ENCODE peak calls at places on chromosomes 16 and 17, in five cellular contexts. One of them, this sample, is unnamed.

GRCh38 chr17:47692895-47693666 is 880 bp upstream of the TBKBP1 start:
- DNase-seq in non-pigmented ciliary epithelial cell: no peak
- DNase-seq in stimulated activated CD8-positive, alpha-beta memory T cell treated with anti-CD3 and anti-CD28 coated beads, Interleukin-7, amount 100 ng/mL, for 1 hour: no peak
- DNase-seq in IMR-90: no peak
- DNase-seq in heart left ventricle: no peak
- DNase-seq in this sample: no peak

GRCh38 chr16:27452569-27453475 is 50.8 kb downstream of the IL21R start:
- DNase-seq in stimulated activated CD8-positive, alpha-beta memory T cell treated with anti-CD3 and anti-CD28 coated beads, Interleukin-7, amount 100 ng/mL, for 1 hour: no peak
- DNase-seq in IMR-90: no peak
- DNase-seq in non-pigmented ciliary epithelial cell: no peak
- DNase-seq in heart left ventricle: no peak
- DNase-seq in this sample: no peak

GRCh38 chr17:77821114-77821513 is 137.4 kb upstream of the TNRC6C start:
- DNase-seq in non-pigmented ciliary epithelial cell: no peak
- DNase-seq in IMR-90: no peak
- DNase-seq in heart left ventricle: no peak
- DNase-seq in stimulated activated CD8-positive, alpha-beta memory T cell treated with anti-CD3 and anti-CD28 coated beads, Interleukin-7, amount 100 ng/mL, for 1 hour: no peak
- DNase-seq in this sample: no peak

GRCh38 chr16:72979974-72980373 is 68.0 kb downstream of the ZFHX3 start:
- DNase-seq in IMR-90: no peak
- DNase-seq in heart left ventricle: no peak
- DNase-seq in stimulated activated CD8-positive, alpha-beta memory T cell treated with anti-CD3 and anti-CD28 coated beads, Interleukin-7, amount 100 ng/mL, for 1 hour: no peak
- DNase-seq in non-pigmented ciliary epithelial cell: no peak
- DNase-seq in this sample: no peak

GRCh38 chr17:59375858-59376257 is 44.4 kb downstream of the YPEL2 start:
- DNase-seq in IMR-90: no peak
- DNase-seq in non-pigmented ciliary epithelial cell: no peak
- DNase-seq in heart left ventricle: no peak
- DNase-seq in stimulated activated CD8-positive, alpha-beta memory T cell treated with anti-CD3 and anti-CD28 coated beads, Interleukin-7, amount 100 ng/mL, for 1 hour: no peak
- DNase-seq in this sample: no peak

GRCh38 chr17:57484081-57484666 is 227.9 kb downstream of the MSI2 start:
- DNase-seq in heart left ventricle: no peak
- DNase-seq in IMR-90: peak; percentile 43
- DNase-seq in non-pigmented ciliary epithelial cell: no peak
- DNase-seq in stimulated activated CD8-positive, alpha-beta memory T cell treated with anti-CD3 and anti-CD28 coated beads, Interleukin-7, amount 100 ng/mL, for 1 hour: no peak
- DNase-seq in this sample: no peak

GRCh38 chr17:4974064-4974670 is 6.5 kb upstream of the SPAG7 start:
- DNase-seq in IMR-90: no peak
- DNase-seq in stimulated activated CD8-positive, alpha-beta memory T cell treated with anti-CD3 and anti-CD28 coated beads, Interleukin-7, amount 100 ng/mL, for 1 hour: no peak
- DNase-seq in heart left ventricle: peak; percentile 68
- DNase-seq in non-pigmented ciliary epithelial cell: no peak
- DNase-seq in this sample: no peak

GRCh38 chr17:11948791-11949190 is 48.5 kb downstream of the ZNF18 start:
- DNase-seq in stimulated activated CD8-positive, alpha-beta memory T cell treated with anti-CD3 and anti-CD28 coated beads, Interleukin-7, amount 100 ng/mL, for 1 hour: no peak
- DNase-seq in heart left ventricle: no peak
- DNase-seq in non-pigmented ciliary epithelial cell: peak; percentile 15
- DNase-seq in IMR-90: peak; percentile 86
- DNase-seq in this sample: no peak

GRCh38 chr16:75044800-75045361 is 46.1 kb downstream of the ZNRF1 start:
- DNase-seq in non-pigmented ciliary epithelial cell: no peak
- DNase-seq in heart left ventricle: peak; percentile 66
- DNase-seq in IMR-90: no peak
- DNase-seq in stimulated activated CD8-positive, alpha-beta memory T cell treated with anti-CD3 and anti-CD28 coated beads, Interleukin-7, amount 100 ng/mL, for 1 hour: no peak
- DNase-seq in this sample: no peak

GRCh38 chr16:29315046-29315445 is 91.5 kb downstream of the NPIPB11 start:
- DNase-seq in IMR-90: peak; percentile 31
- DNase-seq in heart left ventricle: no peak
- DNase-seq in stimulated activated CD8-positive, alpha-beta memory T cell treated with anti-CD3 and anti-CD28 coated beads, Interleukin-7, amount 100 ng/mL, for 1 hour: no peak
- DNase-seq in non-pigmented ciliary epithelial cell: no peak
- DNase-seq in this sample: no peak

GRCh38 chr17:41521574-41522261 is 3.0 kb upstream of the KRT15 start:
- DNase-seq in IMR-90: peak; percentile 91
- DNase-seq in non-pigmented ciliary epithelial cell: peak; percentile 82
- DNase-seq in stimulated activated CD8-positive, alpha-beta memory T cell treated with anti-CD3 and anti-CD28 coated beads, Interleukin-7, amount 100 ng/mL, for 1 hour: no peak
- DNase-seq in heart left ventricle: no peak
- DNase-seq in this sample: no peak

GRCh38 chr16:72937360-72937759 is 110.6 kb downstream of the ZFHX3 start:
- DNase-seq in IMR-90: no peak
- DNase-seq in heart left ventricle: no peak
- DNase-seq in non-pigmented ciliary epithelial cell: no peak
- DNase-seq in stimulated activated CD8-positive, alpha-beta memory T cell treated with anti-CD3 and anti-CD28 coated beads, Interleukin-7, amount 100 ng/mL, for 1 hour: no peak
- DNase-seq in this sample: no peak

GRCh38 chr17:72501404-72502110 is 380.7 kb downstream of the SOX9 start:
- DNase-seq in non-pigmented ciliary epithelial cell: no peak
- DNase-seq in stimulated activated CD8-positive, alpha-beta memory T cell treated with anti-CD3 and anti-CD28 coated beads, Interleukin-7, amount 100 ng/mL, for 1 hour: no peak
- DNase-seq in IMR-90: no peak
- DNase-seq in heart left ventricle: no peak
- DNase-seq in this sample: no peak

GRCh38 chr16:79451196-79451816 is 149.2 kb downstream of the MAF start:
- DNase-seq in IMR-90: no peak
- DNase-seq in non-pigmented ciliary epithelial cell: no peak
- DNase-seq in heart left ventricle: no peak
- DNase-seq in stimulated activated CD8-positive, alpha-beta memory T cell treated with anti-CD3 and anti-CD28 coated beads, Interleukin-7, amount 100 ng/mL, for 1 hour: no peak
- DNase-seq in this sample: no peak

GRCh38 chr17:77738666-77739531 is 219.6 kb upstream of the TNRC6C start:
- DNase-seq in heart left ventricle: peak; percentile 71
- DNase-seq in non-pigmented ciliary epithelial cell: no peak
- DNase-seq in stimulated activated CD8-positive, alpha-beta memory T cell treated with anti-CD3 and anti-CD28 coated beads, Interleukin-7, amount 100 ng/mL, for 1 hour: no peak
- DNase-seq in IMR-90: no peak
- DNase-seq in this sample: no peak

GRCh38 chr17:48294989-48295892 is 134.8 kb downstream of the SKAP1 start:
- DNase-seq in IMR-90: no peak
- DNase-seq in heart left ventricle: no peak
- DNase-seq in non-pigmented ciliary epithelial cell: peak; percentile 6
- DNase-seq in stimulated activated CD8-positive, alpha-beta memory T cell treated with anti-CD3 and anti-CD28 coated beads, Interleukin-7, amount 100 ng/mL, for 1 hour: no peak
- DNase-seq in this sample: no peak

GRCh38 chr17:42178817-42179216 is 2.1 kb downstream of the KCNH4 start:
- DNase-seq in stimulated activated CD8-positive, alpha-beta memory T cell treated with anti-CD3 and anti-CD28 coated beads, Interleukin-7, amount 100 ng/mL, for 1 hour: no peak
- DNase-seq in non-pigmented ciliary epithelial cell: no peak
- DNase-seq in heart left ventricle: no peak
- DNase-seq in IMR-90: no peak
- DNase-seq in this sample: no peak

GRCh38 chr17:8695916-8696415 is 48.7 kb downstream of the CCDC42 start:
- DNase-seq in heart left ventricle: no peak
- DNase-seq in IMR-90: no peak
- DNase-seq in non-pigmented ciliary epithelial cell: no peak
- DNase-seq in stimulated activated CD8-positive, alpha-beta memory T cell treated with anti-CD3 and anti-CD28 coated beads, Interleukin-7, amount 100 ng/mL, for 1 hour: no peak
- DNase-seq in this sample: no peak

GRCh38 chr16:15398618-15399316 is 3.2 kb downstream of the MPV17L start:
- DNase-seq in stimulated activated CD8-positive, alpha-beta memory T cell treated with anti-CD3 and anti-CD28 coated beads, Interleukin-7, amount 100 ng/mL, for 1 hour: no peak
- DNase-seq in IMR-90: no peak
- DNase-seq in heart left ventricle: no peak
- DNase-seq in non-pigmented ciliary epithelial cell: no peak
- DNase-seq in this sample: no peak

GRCh38 chr16:35533683-35534082 is 2074.3 kb downstream of the TP53TG3F start:
- DNase-seq in heart left ventricle: no peak
- DNase-seq in stimulated activated CD8-positive, alpha-beta memory T cell treated with anti-CD3 and anti-CD28 coated beads, Interleukin-7, amount 100 ng/mL, for 1 hour: no peak
- DNase-seq in IMR-90: no peak
- DNase-seq in non-pigmented ciliary epithelial cell: no peak
- DNase-seq in this sample: no peak

GRCh38 chr17:19376799-19377198 is 1.5 kb upstream of the MAPK7 start:
- DNase-seq in non-pigmented ciliary epithelial cell: no peak
- DNase-seq in IMR-90: no peak
- DNase-seq in heart left ventricle: no peak
- DNase-seq in stimulated activated CD8-positive, alpha-beta memory T cell treated with anti-CD3 and anti-CD28 coated beads, Interleukin-7, amount 100 ng/mL, for 1 hour: no peak
- DNase-seq in this sample: no peak

GRCh38 chr16:51359141-51359960 is 208.3 kb upstream of the SALL1 start:
- DNase-seq in IMR-90: peak; percentile 5
- DNase-seq in stimulated activated CD8-positive, alpha-beta memory T cell treated with anti-CD3 and anti-CD28 coated beads, Interleukin-7, amount 100 ng/mL, for 1 hour: no peak
- DNase-seq in non-pigmented ciliary epithelial cell: no peak
- DNase-seq in heart left ventricle: no peak
- DNase-seq in this sample: no peak

GRCh38 chr17:63151981-63152523 is 186.0 kb downstream of the TANC2 start:
- DNase-seq in stimulated activated CD8-positive, alpha-beta memory T cell treated with anti-CD3 and anti-CD28 coated beads, Interleukin-7, amount 100 ng/mL, for 1 hour: no peak
- DNase-seq in heart left ventricle: no peak
- DNase-seq in non-pigmented ciliary epithelial cell: no peak
- DNase-seq in IMR-90: peak; percentile 63
- DNase-seq in this sample: no peak

GRCh38 chr16:67397812-67398545 is 4.7 kb upstream of the TPPP3 start:
- DNase-seq in stimulated activated CD8-positive, alpha-beta memory T cell treated with anti-CD3 and anti-CD28 coated beads, Interleukin-7, amount 100 ng/mL, for 1 hour: no peak
- DNase-seq in non-pigmented ciliary epithelial cell: no peak
- DNase-seq in IMR-90: no peak
- DNase-seq in heart left ventricle: no peak
- DNase-seq in this sample: no peak

GRCh38 chr16:81214745-81215166 is 23.7 kb upstream of the BCO1 start:
- DNase-seq in non-pigmented ciliary epithelial cell: no peak
- DNase-seq in IMR-90: peak; percentile 15
- DNase-seq in stimulated activated CD8-positive, alpha-beta memory T cell treated with anti-CD3 and anti-CD28 coated beads, Interleukin-7, amount 100 ng/mL, for 1 hour: no peak
- DNase-seq in heart left ventricle: no peak
- DNase-seq in this sample: no peak

GRCh38 chr16:84177740-84178070 is 9.2 kb downstream of the TAF1C start:
- DNase-seq in stimulated activated CD8-positive, alpha-beta memory T cell treated with anti-CD3 and anti-CD28 coated beads, Interleukin-7, amount 100 ng/mL, for 1 hour: no peak
- DNase-seq in IMR-90: peak; percentile 81
- DNase-seq in non-pigmented ciliary epithelial cell: peak; percentile 47
- DNase-seq in heart left ventricle: no peak
- DNase-seq in this sample: no peak

GRCh38 chr16:89152831-89153700 is 18.5 kb upstream of the CDH15 start:
- DNase-seq in heart left ventricle: no peak
- DNase-seq in non-pigmented ciliary epithelial cell: no peak
- DNase-seq in IMR-90: no peak
- DNase-seq in stimulated activated CD8-positive, alpha-beta memory T cell treated with anti-CD3 and anti-CD28 coated beads, Interleukin-7, amount 100 ng/mL, for 1 hour: no peak
- DNase-seq in this sample: no peak

GRCh38 chr17:12859520-12859919 is 70.2 kb downstream of the ARHGAP44 start:
- DNase-seq in non-pigmented ciliary epithelial cell: no peak
- DNase-seq in stimulated activated CD8-positive, alpha-beta memory T cell treated with anti-CD3 and anti-CD28 coated beads, Interleukin-7, amount 100 ng/mL, for 1 hour: no peak
- DNase-seq in IMR-90: peak; percentile 13
- DNase-seq in heart left ventricle: no peak
- DNase-seq in this sample: no peak

GRCh38 chr16:53089434-53090270 is 34.9 kb downstream of the CHD9 start:
- DNase-seq in stimulated activated CD8-positive, alpha-beta memory T cell treated with anti-CD3 and anti-CD28 coated beads, Interleukin-7, amount 100 ng/mL, for 1 hour: no peak
- DNase-seq in non-pigmented ciliary epithelial cell: no peak
- DNase-seq in IMR-90: no peak
- DNase-seq in heart left ventricle: peak; percentile 44
- DNase-seq in this sample: no peak

This sample was measured in effector CD8-positive, alpha-beta T cell.